ENCODE peak calls at places on chromosomes 5 and 9, in five cellular contexts. E, G, B, M and V are unnamed samples. For H3K36me3 and H3K27me3, the result is how much of the 10 kb centered on the place peaks cover.

GRCh38 chr5:157478726-157479125 is 18.7 kb downstream of the NIPAL4 start:
- DNase-seq in G (no peak), M (peak), B (no peak), E (no peak), V (no peak)

GRCh38 chr5:16550316-16550952 is 66.4 kb downstream of the RETREG1 start:
- DNase-seq in G (peak), M (peak), B (no peak), E (peak), V (peak)

GRCh38 chr5:154214236-154215106 is 23.9 kb downstream of the GALNT10 start:
- DNase-seq in G (peak), B (no peak), E (no peak), M (peak), V (peak)

GRCh38 chr5:32909207-32909606 is 198.1 kb downstream of the NPR3 start:
- DNase-seq in B (no peak), G (peak), M (no peak), E (no peak), V (no peak)

GRCh38 chr5:16483361-16483760 is 17.8 kb upstream of the ZNF622 start:
- DNase-seq in G (no peak), B (no peak), E (no peak), M (peak), V (peak)

GRCh38 chr5:1512541-1513291 is 11.0 kb downstream of the LPCAT1 start:
- DNase-seq in B (peak), E (no peak), G (no peak), M (no peak), V (no peak)

GRCh38 chr9:115591584-115591984 is 473.6 kb upstream of the TNC start:
- DNase-seq in G (peak), M (peak), E (peak), B (peak), V (peak)

GRCh38 chr5:93164690-93165089 is 416.3 kb downstream of the NR2F1-AS1 start:
- DNase-seq in B (no peak), G (peak), E (no peak), M (peak), V (peak)

GRCh38 chr5:172160506-172160905 is 27.5 kb downstream of the STK10 start:
- DNase-seq in M (no peak), G (no peak), B (no peak), E (no peak), V (no peak)

GRCh38 chr9:97548379-97548778 is 46.9 kb downstream of the TMOD1 start:
- DNase-seq in G (no peak), E (no peak), M (no peak), B (no peak), V (no peak)

GRCh38 chr5:125117556-125117955 is 371.1 kb upstream of the ZNF608 start:
- DNase-seq in B (no peak), G (peak), M (no peak), E (no peak), V (no peak)

GRCh38 chr5:15069407-15069905 is 197.9 kb upstream of the ANKH start:
- DNase-seq in M (peak), B (no peak), E (no peak), G (no peak), V (peak)

GRCh38 chr9:469672-470040 is 255.0 kb downstream of the DOCK8 start:
- DNase-seq in B (peak), E (peak), G (no peak), M (no peak), V (no peak)

GRCh38 chr9:130042931-130043653 is at the start of gene FNBP1:
- DNase-seq in E (peak), B (peak), G (peak), M (peak), V (peak)

GRCh38 chr5:51632794-51633193 is 249.5 kb downstream of the ISL1 start:
- DNase-seq in G (no peak), B (no peak), E (no peak), M (peak), V (no peak)

GRCh38 chr9:132842124-132843005 is 35.7 kb downstream of the AK8 start:
- DNase-seq in B (no peak), G (no peak), E (peak), M (no peak), V (no peak)

GRCh38 chr9:18385676-18386075 is 88.3 kb upstream of the ADAMTSL1 start:
- DNase-seq in M (no peak), E (no peak), G (peak), B (no peak), V (no peak)

GRCh38 chr5:44565872-44566271 is 176.7 kb upstream of the FGF10 start:
- DNase-seq in E (no peak), B (no peak), M (peak), G (no peak), V (peak)

GRCh38 chr5:181281984-181282316 is 21.0 kb upstream of the TRIM52 start:
- DNase-seq in G (no peak), B (no peak), M (no peak), E (no peak), V (no peak)

GRCh38 chr5:31131381-31131811 is 62.1 kb upstream of the CDH6 start:
- DNase-seq in M (peak), E (no peak), B (no peak), G (peak), V (no peak)

GRCh38 chr5:132464155-132464939 is 26.2 kb downstream of the IRF1 start:
- DNase-seq in G (no peak), B (no peak), M (no peak), E (peak), V (peak)

GRCh38 chr9:133427658-133428348 is 5.6 kb downstream of the ADAMTS13 start:
- DNase-seq in M (no peak), G (no peak), E (peak), B (no peak), V (no peak)

GRCh38 chr5:120252839-120253238 is 211.3 kb upstream of the PRR16 start:
- DNase-seq in G (peak), B (no peak), M (peak), E (no peak), V (peak)

GRCh38 chr5:125499969-125500368 is 753.5 kb upstream of the ZNF608 start:
- DNase-seq in G (no peak), E (no peak), B (no peak), M (no peak), V (no peak)

GRCh38 chr9:114592356-114592755 is 4.8 kb downstream of the ATP6V1G1 start:
- DNase-seq in E (peak), M (peak), B (no peak), G (peak), V (peak)

GRCh38 chr9:33234511-33235467 is 5.2 kb upstream of the SPINK4 start:
- DNase-seq in E (no peak), B (no peak), M (peak), G (peak), V (peak)

GRCh38 chr5:63825984-63826383 is 136.3 kb downstream of the HTR1A start:
- DNase-seq in G (no peak), M (no peak), E (no peak), B (no peak), V (no peak)

GRCh38 chr5:63820557-63820956 is 141.7 kb downstream of the HTR1A start:
- DNase-seq in E (no peak), M (no peak), B (no peak), G (no peak), V (no peak)

DNA sequence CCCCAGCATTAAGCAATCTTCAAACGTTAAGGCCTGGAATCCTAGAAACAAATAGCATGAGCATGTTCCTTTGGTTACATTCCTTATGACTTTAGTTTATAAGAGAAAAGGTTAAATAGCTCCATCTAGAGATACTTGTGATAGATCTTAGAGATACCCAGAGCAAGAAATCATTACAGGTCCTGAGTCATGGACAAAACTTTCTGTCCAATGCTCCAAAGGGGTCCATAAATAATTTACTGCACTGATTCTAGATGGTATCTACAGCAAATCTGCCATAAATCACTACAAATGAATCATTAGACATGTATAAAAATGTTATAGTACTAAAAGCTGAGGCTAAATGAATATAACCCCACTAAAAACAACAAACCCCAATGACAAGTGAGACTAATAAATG is 139.6 kb downstream of the HTR1A start:
- DNase-seq in G (no peak), M (peak), E (no peak), B (no peak), V (no peak)
- TF ChIP-seq CTCF in G (no peak), M (peak), E (no peak), B (no peak), V (peak)

GRCh38 chr5:179610903-179611265 is 12.6 kb downstream of the HNRNPH1 start:
- DNase-seq in E (no peak), B (no peak), G (no peak), M (no peak), V (no peak)

GRCh38 chr5:179610109-179610902 is 13.2 kb downstream of the HNRNPH1 start:
- DNase-seq in M (no peak), G (no peak), B (peak), E (no peak), V (no peak)

GRCh38 chr5:179608131-179608581 is 15.3 kb downstream of the HNRNPH1 start:
- DNase-seq in G (no peak), E (no peak), B (no peak), M (no peak), V (no peak)

GRCh38 chr5:179607449-179607931 is 16.0 kb downstream of the HNRNPH1 start:
- DNase-seq in B (peak), M (no peak), G (no peak), E (no peak), V (no peak)

GRCh38 chr5:179609834-179610108 is 13.7 kb downstream of the HNRNPH1 start:
- DNase-seq in E (no peak), M (no peak), G (no peak), B (no peak), V (no peak)
- H3K36me3 ChIP-seq in E (under half), M (under half), G (half or more), B (half or more), V (under half)

DNA sequence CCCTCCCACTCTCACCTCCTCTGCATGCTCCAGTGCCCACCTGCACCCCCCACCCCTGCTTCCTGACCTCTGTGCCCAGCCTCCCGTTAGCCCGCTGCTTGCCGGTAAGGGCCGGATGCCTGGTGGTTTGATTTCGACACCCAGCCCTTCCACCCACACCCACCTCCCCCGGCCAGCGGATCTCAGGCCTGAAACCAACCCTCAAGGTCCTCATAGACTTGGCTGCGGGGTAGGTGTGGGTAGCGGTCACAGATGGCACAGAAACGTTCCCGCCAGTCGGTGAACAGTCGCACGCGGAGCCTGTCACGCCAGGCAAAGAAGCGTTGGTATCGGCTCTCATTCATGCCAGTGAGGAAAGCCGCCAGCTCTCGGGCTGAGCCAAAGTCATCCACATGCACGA is 1.4 kb downstream of the FUT7 start:
- DNase-seq in G (no peak), B (no peak), E (no peak), M (no peak), V (no peak)
- H3K27me3 ChIP-seq in G (under half), B (under half), E (under half), M (under half), V (under half)

GRCh38 chr5:156189628-156190027 is 137.3 kb upstream of the SGCD start:
- DNase-seq in E (no peak), B (no peak), M (no peak), G (no peak), V (no peak)
- TF ChIP-seq CTCF in E (no peak), B (no peak), M (no peak), G (no peak), V (no peak)

DNA sequence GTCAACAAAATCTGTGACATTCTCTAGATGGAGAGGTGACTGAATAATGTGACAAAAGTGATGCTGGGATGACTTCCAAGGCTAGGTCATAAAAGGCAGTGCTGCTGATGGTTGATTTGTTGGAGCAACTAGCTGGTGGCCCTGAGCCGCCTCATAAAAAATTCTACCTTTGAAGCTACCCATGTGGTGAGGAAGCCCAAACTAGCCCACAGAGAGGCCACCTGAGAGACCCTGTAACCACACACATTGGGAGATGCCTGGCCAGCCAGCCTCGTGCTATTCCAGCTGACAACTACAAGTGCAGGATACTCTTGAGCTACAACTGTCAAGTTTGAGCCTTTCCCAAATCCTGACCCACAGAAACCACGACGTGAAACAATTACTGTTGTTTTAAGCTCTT is 22.7 kb downstream of the CLTA start:
- DNase-seq in E (no peak), B (no peak), M (no peak), G (no peak), V (no peak)
- H3K36me3 ChIP-seq in E (under half), B (half or more), M (under half), G (half or more), V (under half)

DNA sequence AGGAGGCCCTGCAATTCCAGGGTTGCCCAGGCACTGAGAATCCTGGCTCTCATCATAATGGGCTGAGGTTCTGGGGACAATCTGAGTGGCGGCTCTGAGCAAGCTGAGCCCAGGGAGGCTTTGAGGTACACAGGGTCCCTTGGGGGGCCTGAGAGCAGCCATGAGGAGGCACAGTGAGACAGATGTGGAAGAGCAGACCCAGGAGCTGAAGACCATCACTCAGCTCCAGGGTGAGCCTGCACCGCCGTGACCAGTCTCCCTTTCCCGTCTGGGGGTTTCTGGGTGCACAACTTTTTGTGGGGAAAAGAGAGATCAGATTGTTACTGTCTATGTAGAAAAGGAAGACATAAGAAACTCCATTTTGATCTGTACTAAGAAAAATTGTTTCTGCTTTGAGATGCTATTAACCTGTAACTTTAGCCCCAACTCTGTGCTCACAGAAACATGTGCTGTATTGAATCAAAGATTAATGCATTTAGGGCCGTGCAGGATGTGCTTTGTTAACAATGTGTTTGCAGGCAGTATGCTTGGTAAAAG is at the start of gene CCDC183:
- DNase-seq in G (no peak), E (no peak), B (no peak), M (no peak), V (no peak)
- H3K27me3 ChIP-seq in G (under half), E (under half), B (under half), M (under half), V (under half)

GRCh38 chr5:60376860-60377259 is 323.1 kb downstream of the DEPDC1B start:
- DNase-seq in G (no peak), E (no peak), M (no peak), B (no peak), V (no peak)
- TF ChIP-seq CTCF in G (no peak), E (no peak), M (no peak), B (no peak), V (no peak)